ENCODE peak calls at places on chromosomes 3 and 15, in seven cellular contexts. M, T, K, P, Z, G and N are unnamed samples. For H3K9me3, the result is how much of the 10 kb centered on the place peaks cover.

GRCh38 chr3:134242649-134243637 is 7.7 kb downstream of the RYK start:
- DNase-seq in M (no peak), T (no peak), K (no peak), P (no peak), Z (no peak), G (no peak), N (no peak)

GRCh38 chr15:45634442-45635190 is at the start of gene SQOR:
- DNase-seq in M (peak), T (peak), K (peak), P (peak), Z (peak), G (peak), N (peak)

GRCh38 chr3:151085227-151085888 is at the start of gene MED12L:
- DNase-seq in M (no peak), T (no peak), K (no peak), P (peak), Z (peak), G (peak), N (peak)

GRCh38 chr15:40721716-40722115 is 26.7 kb downstream of the RAD51 start:
- DNase-seq in M (no peak), T (no peak), K (no peak), P (no peak), Z (no peak), G (no peak), N (no peak)

GRCh38 chr3:169668081-169668956 is 4.8 kb upstream of the MECOM start:
- DNase-seq in M (no peak), T (no peak), K (no peak), P (no peak), Z (peak), G (no peak), N (peak)

GRCh38 chr3:3744826-3745225 is 54.4 kb upstream of the LRRN1 start:
- DNase-seq in M (no peak), T (no peak), K (no peak), P (no peak), Z (no peak), G (no peak), N (no peak)

GRCh38 chr15:69810441-69811071 is 287.2 kb downstream of the TLE3 start:
- DNase-seq in M (no peak), T (no peak), K (no peak), P (no peak), Z (no peak), G (no peak), N (no peak)

GRCh38 chr3:122890077-122890484 is 95.2 kb downstream of the SLC49A4 start:
- DNase-seq in M (peak), T (no peak), K (no peak), P (peak), Z (peak), G (no peak), N (peak)

GRCh38 chr3:178205750-178206149 is 330.5 kb upstream of the KCNMB2 start:
- DNase-seq in M (no peak), T (no peak), K (no peak), P (no peak), Z (no peak), G (no peak), N (no peak)

DNA sequence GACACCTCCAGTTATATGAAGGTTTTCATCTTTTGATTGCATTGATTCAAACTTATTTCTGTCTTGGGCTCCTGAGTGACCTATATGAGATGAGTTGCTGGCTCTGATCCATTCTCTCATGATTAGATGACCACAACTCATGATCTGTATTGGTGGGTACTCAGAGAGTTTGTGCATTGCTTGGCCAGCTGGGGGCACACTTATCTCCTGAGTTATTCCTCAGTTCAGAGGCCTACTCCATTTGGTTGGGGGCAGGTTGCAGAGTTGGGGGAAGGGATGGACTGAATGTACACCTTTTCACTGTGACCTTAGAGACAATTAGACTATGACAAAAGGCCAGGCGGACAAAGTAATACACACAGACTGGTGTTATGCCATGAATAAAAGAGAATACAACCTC is 166.2 kb upstream of the SEMA6D start:
- DNase-seq in M (no peak), T (no peak), K (no peak), P (no peak), Z (peak), G (no peak), N (no peak)
- H3K9me3 ChIP-seq in M (under half), T (under half), K (under half), P (under half), Z (under half), G (under half), N (under half)

GRCh38 chr3:44506961-44507360 is 29.5 kb upstream of the ZNF445 start:
- DNase-seq in M (no peak), T (no peak), K (no peak), P (no peak), Z (no peak), G (no peak), N (no peak)

GRCh38 chr3:44509985-44510360 is 32.5 kb upstream of the ZNF445 start:
- DNase-seq in M (no peak), T (no peak), K (no peak), P (no peak), Z (no peak), G (no peak), N (no peak)

GRCh38 chr3:44509393-44509921 is 32.0 kb upstream of the ZNF445 start:
- DNase-seq in M (no peak), T (no peak), K (no peak), P (no peak), Z (no peak), G (no peak), N (no peak)

GRCh38 chr3:44504566-44504965 is 27.1 kb upstream of the ZNF445 start:
- DNase-seq in M (no peak), T (no peak), K (no peak), P (no peak), Z (no peak), G (no peak), N (no peak)

GRCh38 chr3:44506556-44506955 is 29.1 kb upstream of the ZNF445 start:
- DNase-seq in M (no peak), T (no peak), K (no peak), P (no peak), Z (no peak), G (no peak), N (no peak)
- H3K9me3 ChIP-seq in M (under half), T (under half), K (under half), P (under half), Z (under half), G (under half), N (under half)

GRCh38 chr3:194779729-194780224 is 94.1 kb downstream of the FAM43A start:
- DNase-seq in M (no peak), T (peak), K (no peak), P (no peak), Z (peak), G (no peak), N (no peak)
- H3K9me3 ChIP-seq in M (under half), T (under half), K (under half), P (under half), Z (under half), G (under half), N (under half)

DNA sequence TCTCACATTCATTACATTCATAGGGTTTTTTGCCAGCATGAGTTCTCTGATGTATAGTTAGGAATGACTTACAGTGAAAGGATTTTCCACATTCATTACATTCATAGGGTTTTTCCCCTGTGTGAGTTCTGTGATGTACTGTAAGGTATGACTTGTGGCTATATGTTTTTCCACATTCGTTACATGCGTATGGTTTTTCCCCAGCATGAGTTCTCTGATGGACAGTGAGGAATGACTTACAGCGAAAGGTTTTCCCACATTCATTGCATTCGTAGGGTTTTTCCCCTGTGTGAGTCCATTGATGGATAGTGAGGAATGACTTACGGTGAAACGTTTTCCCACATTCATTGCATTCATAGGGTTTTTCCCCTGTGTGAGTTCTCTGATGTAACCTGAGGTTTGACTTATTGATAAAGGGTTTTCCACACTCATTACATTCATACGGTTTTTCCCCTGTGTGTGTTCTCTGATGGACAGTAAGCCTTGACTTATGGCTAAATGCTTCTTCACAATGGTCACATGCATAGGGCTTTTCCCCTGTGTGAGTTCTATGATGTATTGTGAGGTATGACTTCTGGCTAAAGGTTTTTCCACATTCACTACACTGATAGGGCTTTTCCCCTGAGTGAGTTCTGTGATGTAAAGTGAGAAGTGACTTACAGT is 47.4 kb downstream of the ZNF717 start:
- DNase-seq in M (no peak), T (no peak), K (no peak), P (no peak), Z (no peak), G (no peak), N (no peak)
- H3K9me3 ChIP-seq in M (half or more), T (half or more), K (half or more), P (under half), Z (half or more), G (half or more), N (under half)

DNA sequence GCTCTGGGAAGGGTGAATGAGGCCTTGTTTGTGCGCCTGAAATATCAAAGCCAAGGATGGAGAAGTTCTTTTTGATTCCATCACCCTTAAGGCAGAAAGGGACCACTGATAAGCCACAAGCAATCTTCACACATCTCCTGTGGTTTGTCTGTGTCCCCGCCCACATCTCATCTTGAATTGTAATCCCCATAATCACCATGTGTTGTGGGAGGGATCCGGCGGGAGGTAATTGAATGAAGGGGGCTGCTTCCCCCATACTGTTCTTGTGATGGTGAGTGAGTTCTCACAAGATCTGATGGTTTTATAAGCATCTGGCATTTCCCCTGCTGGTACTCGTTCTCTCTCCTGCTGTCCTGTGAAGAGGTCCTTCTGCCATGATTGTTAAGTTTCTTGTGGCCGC is 329.6 kb upstream of the RGMA start:
- DNase-seq in M (no peak), T (no peak), K (no peak), P (no peak), Z (peak), G (no peak), N (no peak)
- H3K9me3 ChIP-seq in M (under half), T (under half), K (under half), P (under half), Z (under half), G (under half), N (under half)

GRCh38 chr15:67145307-67145610 is 79.9 kb downstream of the SMAD3 start:
- DNase-seq in M (no peak), T (no peak), K (no peak), P (no peak), Z (no peak), G (no peak), N (no peak)

GRCh38 chr15:67144609-67145306 is 79.4 kb downstream of the SMAD3 start:
- DNase-seq in M (no peak), T (no peak), K (no peak), P (no peak), Z (no peak), G (no peak), N (peak)

GRCh38 chr15:67146875-67147381 is 81.5 kb downstream of the SMAD3 start:
- DNase-seq in M (no peak), T (no peak), K (no peak), P (peak), Z (peak), G (no peak), N (peak)

GRCh38 chr15:67146214-67146613 is 80.8 kb downstream of the SMAD3 start:
- DNase-seq in M (no peak), T (no peak), K (no peak), P (no peak), Z (no peak), G (peak), N (peak)

GRCh38 chr15:67145710-67146109 is 80.3 kb downstream of the SMAD3 start:
- DNase-seq in M (no peak), T (no peak), K (no peak), P (no peak), Z (no peak), G (no peak), N (no peak)
- H3K9me3 ChIP-seq in M (under half), T (under half), K (under half), P (under half), Z (under half), G (under half), N (under half)

DNA sequence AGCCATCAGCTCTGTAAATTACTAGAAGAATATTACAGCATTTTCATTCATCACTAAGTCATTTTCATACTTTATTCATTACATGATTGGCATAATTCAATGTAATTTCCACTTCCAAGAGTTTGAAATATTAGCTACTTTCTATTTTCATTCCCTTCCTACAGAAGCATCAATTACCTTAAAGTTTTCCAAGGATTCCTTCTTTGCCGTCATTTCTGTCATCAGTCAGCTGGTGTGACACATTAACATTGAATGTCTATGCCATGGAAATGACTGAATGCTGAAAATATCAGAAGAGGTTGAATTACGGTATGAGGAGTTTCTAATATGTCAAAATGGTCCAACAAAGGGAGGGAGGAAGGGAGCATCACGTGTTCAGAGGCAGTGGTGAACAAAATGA is 718.2 kb upstream of the GRM7 start:
- DNase-seq in M (no peak), T (no peak), K (no peak), P (no peak), Z (no peak), G (no peak), N (no peak)
- H3K9me3 ChIP-seq in M (under half), T (under half), K (under half), P (under half), Z (under half), G (under half), N (under half)